ENCODE peak calls at places on chromosomes 2 and 18, in eight cellular contexts. Z is cardiac muscle cell; C is fibroblast of the aortic adventitia; J is heart right ventricle; B is epithelial cell of esophagus; P is HAP-1; R is Jurkat, Clone E6-1; E is brain microvascular endothelial cell. Q is an unnamed sample.
A peak's percentile ranks its signal among the peaks of the same experiment; 100 is the strongest.

GRCh38 chr2:170235860-170236638 is 58.1 kb downstream of the MYO3B start:
- DNase-seq in C (peak; percentile 57), J (peak; percentile 24), R (peak; percentile 42), B (peak; percentile 53), Z (peak; percentile 66), P (peak; percentile 72), E (peak; percentile 56), Q (no peak)

GRCh38 chr2:226548706-226549105 is 250.9 kb downstream of the IRS1 start:
- DNase-seq in J (no peak), P (no peak), R (no peak), Z (no peak), C (peak; percentile 43), B (no peak), E (no peak), Q (no peak)

GRCh38 chr2:100242891-100243670 is 79.2 kb downstream of the LONRF2 start:
- DNase-seq in R (peak; percentile 43), P (peak; percentile 54), Z (peak; percentile 79), B (peak; percentile 32), E (peak; percentile 62), C (peak; percentile 57), J (peak; percentile 69), Q (peak; percentile 69)

GRCh38 chr2:219625179-219625578 is 2.3 kb upstream of the SLC4A3 start:
- DNase-seq in Z (no peak), E (no peak), C (no peak), B (no peak), J (no peak), P (no peak), R (no peak), Q (no peak)

GRCh38 chr18:31707815-31708214 is 23.4 kb upstream of the B4GALT6 start:
- DNase-seq in P (no peak), C (no peak), E (no peak), Z (no peak), R (no peak), B (no peak), J (no peak), Q (no peak)

GRCh38 chr2:218743072-218743471 is 32.4 kb downstream of the TTLL4 start:
- DNase-seq in J (no peak), E (no peak), Z (no peak), B (no peak), R (no peak), P (no peak), C (no peak), Q (no peak)

GRCh38 chr18:13398631-13399030 is 180.1 kb downstream of the LDLRAD4 start:
- DNase-seq in R (no peak), P (no peak), E (no peak), B (no peak), J (no peak), Z (no peak), C (no peak), Q (no peak)

GRCh38 chr2:233832869-233833812 is 21.2 kb downstream of the HJURP start:
- DNase-seq in C (peak; percentile 88), B (peak; percentile 77), E (peak; percentile 53), P (peak; percentile 32), Z (peak; percentile 59), R (no peak), J (no peak), Q (no peak)

GRCh38 chr2:71003396-71003795 is 8.7 kb upstream of the TEX261 start:
- DNase-seq in E (no peak), C (no peak), B (no peak), Z (no peak), R (no peak), P (no peak), J (no peak), Q (no peak)

DNA sequence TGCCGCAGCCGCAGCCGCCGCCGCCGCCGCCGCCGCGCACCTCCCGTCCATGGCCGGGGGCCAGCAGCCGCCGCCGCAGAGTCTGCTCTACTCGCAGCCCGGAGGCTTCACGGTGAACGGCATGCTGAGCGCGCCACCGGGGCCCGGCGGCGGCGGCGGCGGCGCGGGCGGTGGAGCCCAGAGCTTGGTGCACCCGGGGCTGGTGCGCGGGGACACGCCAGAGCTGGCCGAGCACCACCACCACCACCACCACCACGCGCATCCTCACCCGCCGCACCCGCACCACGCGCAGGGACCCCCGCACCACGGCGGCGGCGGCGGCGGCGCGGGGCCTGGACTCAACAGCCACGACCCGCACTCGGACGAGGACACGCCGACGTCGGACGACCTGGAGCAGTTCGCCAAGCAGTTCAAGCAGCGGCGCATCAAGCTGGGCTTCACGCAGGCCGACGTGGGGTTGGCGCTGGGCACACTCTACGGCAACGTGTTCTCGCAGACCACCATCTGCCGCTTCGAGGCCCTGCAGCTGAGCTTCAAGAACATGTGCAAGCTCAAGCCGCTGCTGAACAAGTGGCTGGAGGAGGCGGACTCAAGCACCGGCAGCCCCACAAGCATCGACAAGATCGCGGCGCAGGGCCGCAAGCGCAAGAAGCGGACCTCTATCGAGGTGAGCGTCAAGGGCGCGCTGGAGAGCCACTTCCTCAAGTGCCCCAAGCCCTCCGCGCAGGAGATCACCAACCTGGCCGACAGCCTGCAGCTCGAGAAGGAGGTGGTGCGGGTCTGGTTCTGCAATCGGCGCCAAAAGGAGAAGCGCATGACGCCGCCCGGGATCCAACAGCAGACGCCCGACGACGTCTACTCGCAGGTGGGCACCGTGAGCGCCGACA is 2.4 kb downstream of the POU3F3 start:
- DNase-seq in J (no peak), Z (no peak), E (no peak), C (no peak), B (peak; percentile 4), P (no peak), R (no peak), Q (no peak)
- H3K4me3 ChIP-seq in J (no peak overlapping the region), Z (no peak overlapping the region), E (no peak overlapping the region), C (no peak overlapping the region), B (no peak overlapping the region), P (peak overlapping the region; percentile 47), R (peak overlapping the region; percentile 18), Q (peak overlapping the region; percentile 10)

GRCh38 chr2:102585704-102586404 is 33.5 kb upstream of the SLC9A2 start:
- DNase-seq in E (no peak), P (no peak), B (peak; percentile 82), C (no peak), J (no peak), Z (no peak), R (no peak), Q (no peak)

GRCh38 chr2:102582845-102583244 is 36.5 kb upstream of the SLC9A2 start:
- DNase-seq in R (no peak), P (no peak), E (no peak), J (no peak), C (no peak), Z (no peak), B (no peak), Q (no peak)

DNA sequence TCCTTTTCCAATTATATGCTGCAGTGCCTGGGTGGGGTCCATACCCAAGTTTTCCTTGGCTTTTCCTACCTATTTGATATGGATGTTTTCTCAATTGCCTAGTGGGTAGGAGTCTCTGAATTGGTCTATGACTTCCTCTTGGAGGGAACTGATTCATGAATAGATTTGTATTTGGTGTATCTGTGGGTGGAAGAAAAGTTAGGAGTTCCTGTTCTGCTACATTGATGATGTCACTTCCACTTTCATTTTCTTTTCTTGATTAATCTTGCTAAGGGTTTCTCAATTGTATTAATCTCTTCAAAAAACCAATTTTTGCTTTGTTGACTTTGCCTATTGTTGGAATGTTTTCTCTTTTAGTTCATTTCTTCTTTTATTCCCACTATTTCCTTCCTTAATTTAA is 37.4 kb upstream of the SLC9A2 start:
- DNase-seq in B (peak; percentile 33), Z (no peak), E (no peak), P (no peak), R (no peak), C (no peak), J (no peak), Q (no peak)
- H3K4me3 ChIP-seq in B (no peak overlapping the region), Z (no peak overlapping the region), E (no peak overlapping the region), P (no peak overlapping the region), R (no peak overlapping the region), C (no peak overlapping the region), J (no peak overlapping the region), Q (no peak overlapping the region)

DNA sequence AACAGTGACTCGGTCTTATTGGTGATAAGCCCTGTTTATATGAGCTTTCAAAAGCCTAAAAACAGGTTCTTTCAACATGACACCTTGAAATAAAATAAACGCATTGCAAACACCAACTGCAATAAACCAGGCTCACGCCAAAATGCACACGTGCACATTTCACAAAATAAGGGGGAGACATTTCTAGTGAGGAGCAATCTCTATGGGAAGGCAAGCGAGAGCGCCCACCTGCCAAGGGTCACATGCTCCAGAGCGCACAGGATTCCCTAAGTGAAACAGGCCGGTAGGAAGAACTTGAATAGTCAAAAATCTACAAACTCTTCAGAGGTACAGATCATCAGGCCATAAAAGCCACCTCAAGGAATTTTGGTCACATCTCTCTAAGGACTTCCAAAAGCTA is 1.9 kb downstream of the PID1 start:
- DNase-seq in P (no peak), E (no peak), J (no peak), B (no peak), R (no peak), C (no peak), Z (no peak), Q (no peak)
- H3K4me3 ChIP-seq in P (no peak overlapping the region), E (no peak overlapping the region), J (peak overlapping the region; percentile 76), B (no peak overlapping the region), R (no peak overlapping the region), C (peak overlapping the region; percentile 81), Z (no peak overlapping the region), Q (no peak overlapping the region)

GRCh38 chr18:23586249-23587196 is at the start of gene NPC1:
- DNase-seq in E (peak; percentile 95), Z (peak; percentile 97), J (peak; percentile 92), B (peak; percentile 99), R (peak; percentile 80), P (peak; percentile 90), C (peak; percentile 94), Q (peak; percentile 96)

GRCh38 chr18:23583071-23583865 is 3.0 kb downstream of the NPC1 start:
- DNase-seq in Z (no peak), R (no peak), C (no peak), J (no peak), E (no peak), B (no peak), P (no peak), Q (no peak)

GRCh38 chr18:23585897-23586248 is 433 bp downstream of the NPC1 start:
- DNase-seq in B (no peak), C (no peak), Z (no peak), J (no peak), R (no peak), P (no peak), E (no peak), Q (no peak)

GRCh38 chr18:23585007-23585871 is 1.1 kb downstream of the NPC1 start:
- DNase-seq in P (no peak), Z (peak; percentile 38), R (no peak), B (peak; percentile 84), J (peak; percentile 31), C (peak; percentile 16), E (no peak), Q (peak; percentile 25)

DNA sequence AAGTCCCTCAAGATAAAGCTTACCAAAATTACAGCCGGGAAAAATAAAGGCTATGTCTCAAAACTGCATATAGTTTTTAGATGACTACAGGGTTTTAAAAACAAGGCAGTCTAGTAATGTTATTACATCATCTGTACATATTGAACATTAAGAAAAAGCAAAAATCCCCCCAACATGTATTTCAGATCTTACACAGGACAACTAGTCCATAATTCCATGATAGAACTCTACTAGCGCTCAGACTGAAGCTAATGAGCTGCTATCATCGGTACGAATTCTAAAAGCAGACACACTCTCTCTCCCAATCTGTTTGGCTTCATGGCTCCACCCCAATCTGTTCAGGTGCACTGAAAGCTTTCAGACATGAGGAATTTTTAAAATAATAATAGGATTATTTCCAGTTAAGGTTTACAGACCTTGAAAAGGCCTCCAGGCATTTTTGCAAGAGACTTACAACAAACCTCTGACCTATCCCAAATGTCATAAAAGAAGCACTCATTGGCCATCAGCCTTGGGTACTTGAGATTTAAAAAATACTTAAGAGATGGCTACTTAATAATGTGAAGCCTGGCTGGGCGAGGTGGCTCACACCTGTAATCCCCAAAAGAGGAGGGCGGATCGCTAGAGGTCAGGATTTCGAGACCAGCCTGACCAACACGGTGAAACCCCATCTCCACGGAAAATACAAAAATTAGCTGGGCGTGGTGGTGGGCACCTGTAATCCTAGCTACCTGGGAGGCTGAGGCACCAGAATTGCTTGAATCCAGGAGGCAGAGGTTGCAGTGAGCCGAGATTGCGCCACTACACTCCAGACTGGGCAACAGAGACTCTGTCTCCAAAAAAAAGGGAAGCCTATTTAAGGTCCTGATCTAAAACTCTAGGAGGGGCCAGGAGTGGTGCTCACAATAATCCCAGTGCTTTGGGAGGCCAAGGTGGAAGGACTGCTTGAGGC is 2.0 kb downstream of the NPC1 start:
- DNase-seq in E (no peak), Z (no peak), J (no peak), P (peak; percentile 73), C (no peak), R (no peak), B (no peak), Q (no peak)
- H3K4me3 ChIP-seq in E (peak overlapping the region; percentile 85), Z (no peak overlapping the region), J (no peak overlapping the region), P (peak overlapping the region; percentile 83), C (peak overlapping the region; percentile 91), R (no peak overlapping the region), B (peak overlapping the region; percentile 80), Q (no peak overlapping the region)